ENCODE peak calls at places on chromosome 15, in seven cellular contexts. E is adrenal gland, X is breast epithelium, N is body of pancreas, K is transverse colon, S is A549, P is uterus. A is an unnamed sample. For H3K4me1, the result is how much of the 10 kb centered on the place peaks cover.

GRCh38 chr15:88912500-88912921 is 668 bp downstream of the MFGE8 start:
- DNase-seq in E (no peak), X (no peak), N (no peak), K (no peak), S (no peak), P (peak), A (no peak)

GRCh38 chr15:42457445-42458442 is 33.2 kb downstream of the ZNF106 start:
- DNase-seq in E (peak), X (peak), N (peak), K (peak), S (no peak), P (peak), A (no peak)

GRCh38 chr15:74845208-74845568 is 2.2 kb upstream of the ULK3 start:
- DNase-seq in E (no peak), X (no peak), N (no peak), K (no peak), S (no peak), P (no peak), A (no peak)

GRCh38 chr15:65896231-65896630 is 26.9 kb downstream of the RAB11A start:
- DNase-seq in E (no peak), X (no peak), N (no peak), K (no peak), S (no peak), P (no peak), A (no peak)

GRCh38 chr15:51281368-51281967 is 56.9 kb downstream of the CYP19A1 start:
- DNase-seq in E (peak), X (no peak), N (peak), K (peak), S (peak), P (peak), A (no peak)

GRCh38 chr15:31489801-31490646 is 163.4 kb downstream of the KLF13 start:
- DNase-seq in E (peak), X (no peak), N (peak), K (peak), S (peak), P (no peak), A (no peak)

GRCh38 chr15:33448151-33448550 is 137.4 kb downstream of the RYR3 start:
- DNase-seq in E (no peak), X (no peak), N (no peak), K (no peak), S (no peak), P (no peak), A (no peak)

GRCh38 chr15:53588773-53589172 is 170.7 kb downstream of the WDR72 start:
- DNase-seq in E (no peak), X (no peak), N (no peak), K (no peak), S (peak), P (no peak), A (no peak)

GRCh38 chr15:48040166-48040817 is 80.5 kb upstream of the SLC24A5 start:
- DNase-seq in E (peak), X (no peak), N (no peak), K (peak), S (no peak), P (no peak), A (peak)

GRCh38 chr15:85408270-85408746 is 27.9 kb downstream of the AKAP13 start:
- DNase-seq in E (no peak), X (no peak), N (no peak), K (no peak), S (no peak), P (no peak), A (no peak)

GRCh38 chr15:75672646-75673425 is 25.1 kb downstream of the SNX33 start:
- DNase-seq in E (no peak), X (no peak), N (peak), K (no peak), S (peak), P (peak), A (peak)

GRCh38 chr15:48803877-48804276 is 7.0 kb downstream of the CEP152 start:
- DNase-seq in E (no peak), X (no peak), N (peak), K (no peak), S (no peak), P (no peak), A (no peak)

GRCh38 chr15:98734472-98735284 is 86.3 kb downstream of the IGF1R start:
- DNase-seq in E (no peak), X (no peak), N (no peak), K (no peak), S (no peak), P (no peak), A (no peak)

GRCh38 chr15:79185199-79185598 is 94.6 kb upstream of the RASGRF1 start:
- DNase-seq in E (no peak), X (no peak), N (no peak), K (no peak), S (peak), P (no peak), A (no peak)

GRCh38 chr15:101657968-101658784 is 6.0 kb upstream of the TM2D3 start:
- DNase-seq in E (no peak), X (no peak), N (peak), K (peak), S (no peak), P (no peak), A (no peak)

GRCh38 chr15:29268706-29269484 is 727 bp downstream of the NSMCE3 start:
- DNase-seq in E (peak), X (peak), N (peak), K (peak), S (peak), P (peak), A (no peak)

GRCh38 chr15:97993310-97993738 is 32.8 kb downstream of the ARRDC4 start:
- DNase-seq in E (peak), X (no peak), N (no peak), K (no peak), S (no peak), P (no peak), A (no peak)

GRCh38 chr15:68995754-68996141 is 18.7 kb upstream of the NOX5 start:
- DNase-seq in E (no peak), X (no peak), N (no peak), K (no peak), S (no peak), P (no peak), A (no peak)

GRCh38 chr15:43511012-43511885 is 6.2 kb upstream of the MAP1A start:
- DNase-seq in E (no peak), X (no peak), N (peak), K (no peak), S (peak), P (no peak), A (no peak)

GRCh38 chr15:31586841-31587240 is 260.2 kb downstream of the KLF13 start:
- DNase-seq in E (no peak), X (no peak), N (no peak), K (no peak), S (no peak), P (no peak), A (no peak)

GRCh38 chr15:55916666-55917409 is 76.6 kb downstream of the NEDD4 start:
- DNase-seq in E (no peak), X (no peak), N (no peak), K (no peak), S (peak), P (no peak), A (no peak)

GRCh38 chr15:51497806-51498205 is 124.8 kb downstream of the DMXL2 start:
- DNase-seq in E (no peak), X (no peak), N (no peak), K (no peak), S (no peak), P (no peak), A (no peak)

DNA sequence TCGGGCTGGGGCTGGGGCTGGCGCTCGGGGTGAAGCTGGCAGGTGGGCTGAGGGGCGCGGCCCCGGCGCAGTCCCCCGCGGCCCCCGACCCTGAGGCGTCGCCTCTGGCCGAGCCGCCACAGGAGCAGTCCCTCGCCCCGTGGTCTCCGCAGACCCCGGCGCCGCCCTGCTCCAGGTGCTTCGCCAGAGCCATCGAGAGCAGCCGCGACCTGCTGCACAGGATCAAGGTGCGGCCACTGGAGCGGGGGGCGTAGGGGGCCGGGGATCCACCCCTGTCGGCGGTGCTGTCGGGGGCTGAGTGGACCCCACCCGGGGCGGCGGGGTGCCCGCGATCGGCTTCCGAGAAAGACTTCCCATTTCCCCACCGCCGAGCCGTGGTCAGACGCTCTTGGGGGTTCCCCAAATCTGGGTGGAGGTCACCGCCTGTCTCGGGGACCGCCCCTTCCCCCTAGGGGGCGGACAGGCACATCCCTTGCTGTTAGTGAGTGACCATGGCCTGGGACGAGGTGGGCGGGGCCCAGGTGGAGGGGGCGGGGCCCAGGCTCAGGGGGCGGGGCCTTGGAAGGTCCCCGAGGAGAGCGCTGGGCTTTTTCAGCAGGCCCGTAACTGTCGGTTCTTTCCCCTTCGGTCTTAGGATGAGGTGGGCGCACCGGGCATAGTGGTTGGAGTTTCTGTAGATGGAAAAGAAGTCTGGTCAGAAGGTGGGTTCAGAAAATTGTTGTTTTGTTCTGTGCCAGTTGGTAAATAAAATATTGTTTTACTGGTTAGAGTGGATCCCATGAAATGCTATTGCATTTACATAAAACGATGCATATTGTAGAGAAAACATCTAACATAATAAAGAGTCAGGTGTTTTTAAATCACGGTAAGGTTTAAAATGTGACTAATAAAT is 587 bp downstream of the LACTB start:
- DNase-seq in E (peak), X (peak), N (peak), K (peak), S (peak), P (peak), A (peak)
- TF ChIP-seq POLR2A in E (peak), X (no peak), N (peak), K (no peak), S (no peak), P (no peak), A (no peak)

GRCh38 chr15:67783303-67783702 is 42.0 kb upstream of the SKOR1 start:
- DNase-seq in E (no peak), X (no peak), N (no peak), K (peak), S (no peak), P (no peak), A (no peak)

GRCh38 chr15:67782592-67782991 is 42.7 kb upstream of the SKOR1 start:
- DNase-seq in E (no peak), X (no peak), N (no peak), K (no peak), S (no peak), P (no peak), A (no peak)

GRCh38 chr15:67784057-67784781 is 41.1 kb upstream of the SKOR1 start:
- DNase-seq in E (no peak), X (no peak), N (no peak), K (peak), S (no peak), P (no peak), A (no peak)

GRCh38 chr15:67781061-67781460 is 44.2 kb upstream of the SKOR1 start:
- DNase-seq in E (no peak), X (no peak), N (no peak), K (no peak), S (no peak), P (no peak), A (no peak)

GRCh38 chr15:67781907-67782559 is 43.3 kb upstream of the SKOR1 start:
- DNase-seq in E (no peak), X (no peak), N (no peak), K (no peak), S (no peak), P (no peak), A (no peak)
- H3K4me1 ChIP-seq in E (under half), X (under half), N (under half), K (under half), S (under half), P (under half), A (under half)

DNA sequence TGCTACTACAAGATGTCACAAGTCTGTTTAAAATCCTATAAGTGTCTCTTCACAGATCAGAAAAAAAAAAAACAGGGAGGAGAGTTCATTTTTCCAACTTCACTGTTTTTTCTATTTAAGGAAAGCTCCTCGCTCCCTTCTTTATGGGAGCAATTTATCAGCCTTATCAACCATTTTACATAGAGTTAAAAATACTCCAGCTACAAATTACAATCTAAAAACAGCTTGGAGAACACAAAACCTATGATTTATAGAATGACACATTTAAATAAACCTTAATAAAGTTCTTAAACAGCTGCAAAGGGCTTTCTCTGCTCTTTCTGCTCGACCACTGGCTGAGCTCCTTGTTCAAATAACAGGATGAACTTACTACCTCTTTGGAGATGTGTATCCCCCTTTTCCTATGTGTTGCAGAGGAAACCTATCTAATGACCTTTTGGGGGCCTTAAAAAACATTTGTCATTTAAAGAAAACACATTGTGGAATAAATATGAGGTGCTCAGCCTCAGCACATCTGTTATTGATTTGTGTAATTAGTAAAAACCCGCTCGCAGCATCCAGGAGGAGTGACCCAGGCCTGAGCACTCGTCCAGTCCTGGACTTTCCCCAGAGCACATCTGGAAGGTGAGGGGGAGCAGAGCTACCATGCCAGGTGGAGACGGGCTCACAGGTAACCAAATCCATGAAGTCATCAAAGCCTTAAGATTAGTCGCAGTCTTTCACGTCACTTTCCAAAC is 231.3 kb downstream of the ATP8B4 start:
- DNase-seq in E (no peak), X (no peak), N (no peak), K (no peak), S (no peak), P (peak), A (no peak)
- TF ChIP-seq POLR2A in E (no peak), X (no peak), N (no peak), K (no peak), S (no peak), P (no peak), A (no peak)

GRCh38 chr15:39589815-39590644 is 9.2 kb downstream of the THBS1 start:
- DNase-seq in E (no peak), X (no peak), N (no peak), K (peak), S (no peak), P (no peak), A (peak)

GRCh38 chr15:39587910-39588530 is 7.1 kb downstream of the THBS1 start:
- DNase-seq in E (peak), X (no peak), N (no peak), K (peak), S (no peak), P (no peak), A (no peak)

GRCh38 chr15:39587291-39587909 is 6.5 kb downstream of the THBS1 start:
- DNase-seq in E (peak), X (no peak), N (no peak), K (peak), S (no peak), P (no peak), A (no peak)

GRCh38 chr15:39588531-39589192 is 7.8 kb downstream of the THBS1 start:
- DNase-seq in E (no peak), X (no peak), N (no peak), K (no peak), S (no peak), P (no peak), A (no peak)

DNA sequence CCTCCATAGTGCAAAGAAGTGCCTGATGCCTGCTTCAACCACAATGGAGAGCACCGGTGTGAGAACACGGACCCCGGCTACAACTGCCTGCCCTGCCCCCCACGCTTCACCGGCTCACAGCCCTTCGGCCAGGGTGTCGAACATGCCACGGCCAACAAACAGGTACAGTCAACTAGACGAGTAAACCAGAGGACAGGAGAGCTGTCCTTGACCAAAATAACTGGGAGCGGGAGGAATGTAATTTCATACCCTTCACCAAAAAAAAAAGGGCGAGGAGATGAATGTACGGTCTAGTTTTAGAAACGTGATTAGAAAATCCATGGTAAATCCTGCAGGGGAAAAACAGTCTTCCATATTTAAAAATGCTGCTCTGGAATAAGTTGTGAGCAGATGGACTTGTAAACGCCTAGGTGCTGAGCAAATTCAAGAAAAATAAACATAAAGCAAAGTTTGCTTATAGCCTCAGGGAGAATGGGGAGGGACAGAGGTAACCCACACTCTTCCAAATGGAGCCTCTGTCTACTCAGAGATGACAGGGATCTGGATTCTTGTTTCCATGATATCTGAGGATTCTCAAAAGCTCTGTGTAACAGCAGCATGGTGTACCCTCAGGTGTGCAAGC is 8.4 kb downstream of the THBS1 start:
- DNase-seq in E (no peak), X (no peak), N (no peak), K (no peak), S (no peak), P (no peak), A (no peak)
- H3K4me1 ChIP-seq in E (under half), X (under half), N (under half), K (under half), S (under half), P (under half), A (under half)

GRCh38 chr15:39077998-39078397 is 502.9 kb upstream of the THBS1 start:
- DNase-seq in E (no peak), X (no peak), N (no peak), K (no peak), S (no peak), P (no peak), A (no peak)

GRCh38 chr15:39084683-39085530 is 496.0 kb upstream of the THBS1 start:
- DNase-seq in E (no peak), X (no peak), N (peak), K (peak), S (peak), P (peak), A (no peak)

GRCh38 chr15:39088186-39088585 is 492.7 kb upstream of the THBS1 start:
- DNase-seq in E (no peak), X (no peak), N (no peak), K (no peak), S (no peak), P (no peak), A (no peak)

GRCh38 chr15:39079296-39079834 is 501.5 kb upstream of the THBS1 start:
- DNase-seq in E (no peak), X (no peak), N (no peak), K (peak), S (peak), P (no peak), A (no peak)

GRCh38 chr15:39083213-39083612 is 497.7 kb upstream of the THBS1 start:
- DNase-seq in E (no peak), X (no peak), N (no peak), K (no peak), S (no peak), P (no peak), A (no peak)
- TF ChIP-seq POLR2A in E (no peak), X (no peak), N (no peak), K (no peak), S (no peak), P (no peak), A (no peak)